ENCODE peak calls at places on chromosomes 13 and 19, in eight cellular contexts. E, F, V, S, R, Z, C and Y are unnamed samples.

GRCh38 chr13:62320129-62320724 is 904.6 kb upstream of the PCDH20 start:
- DNase-seq in E (no peak), F (peak; percentile 7), V (no peak), S (no peak), R (peak; percentile 20), Z (no peak), C (peak; percentile 76), Y (peak; percentile 25)

GRCh38 chr19:47719047-47719885 is 6.0 kb downstream of the EHD2 start:
- DNase-seq in E (no peak), F (peak; percentile 100), V (peak; percentile 96), S (peak; percentile 93), R (peak; percentile 100), Z (no peak), C (peak; percentile 96), Y (peak; percentile 99)

GRCh38 chr13:50831510-50831909 is 12.0 kb downstream of the DLEU7 start:
- DNase-seq in E (no peak), F (no peak), V (no peak), S (no peak), R (no peak), Z (no peak), C (no peak), Y (no peak)

GRCh38 chr13:105530468-105530867 is 1005.0 kb downstream of the EFNB2 start:
- DNase-seq in E (no peak), F (no peak), V (no peak), S (no peak), R (no peak), Z (no peak), C (no peak), Y (no peak)

GRCh38 chr19:4523306-4524110 is 5.2 kb upstream of the PLIN4 start:
- DNase-seq in E (peak; percentile 25), F (no peak), V (no peak), S (no peak), R (no peak), Z (no peak), C (peak; percentile 49), Y (no peak)

GRCh38 chr19:35754365-35755139 is 2.3 kb downstream of the HSPB6 start:
- DNase-seq in E (no peak), F (no peak), V (peak; percentile 58), S (no peak), R (no peak), Z (no peak), C (no peak), Y (no peak)

GRCh38 chr19:46426035-46426505 is 2.7 kb downstream of the PNMA8C start:
- DNase-seq in E (no peak), F (no peak), V (no peak), S (no peak), R (no peak), Z (no peak), C (no peak), Y (no peak)

GRCh38 chr13:73984949-73985691 is 149.1 kb downstream of the KLF12 start:
- DNase-seq in E (peak; percentile 77), F (no peak), V (no peak), S (no peak), R (no peak), Z (peak; percentile 67), C (peak; percentile 36), Y (no peak)

GRCh38 chr19:1113278-1113985 is 9.6 kb downstream of the GPX4 start:
- DNase-seq in E (peak; percentile 79), F (peak; percentile 92), V (peak; percentile 98), S (peak; percentile 98), R (peak; percentile 93), Z (peak; percentile 68), C (peak; percentile 95), Y (peak; percentile 83)

GRCh38 chr13:75425216-75426009 is 56.6 kb downstream of the TBC1D4 start:
- DNase-seq in E (no peak), F (no peak), V (no peak), S (no peak), R (no peak), Z (no peak), C (no peak), Y (no peak)

GRCh38 chr13:77990973-77991372 is 72.3 kb upstream of the EDNRB start:
- DNase-seq in E (no peak), F (no peak), V (no peak), S (no peak), R (no peak), Z (no peak), C (no peak), Y (no peak)

GRCh38 chr19:49691243-49692101 is 556 bp downstream of the CPT1C start:
- DNase-seq in E (peak; percentile 27), F (peak; percentile 49), V (peak; percentile 70), S (no peak), R (peak; percentile 71), Z (no peak), C (peak; percentile 75), Y (no peak)

GRCh38 chr19:46372901-46373572 is 26.1 kb downstream of the PPP5C start:
- DNase-seq in E (no peak), F (no peak), V (no peak), S (peak; percentile 65), R (peak; percentile 35), Z (no peak), C (peak; percentile 66), Y (no peak)

GRCh38 chr19:48770223-48770622 is 14.9 kb downstream of the FGF21 start:
- DNase-seq in E (no peak), F (peak; percentile 76), V (no peak), S (no peak), R (no peak), Z (no peak), C (peak; percentile 60), Y (no peak)

GRCh38 chr19:15293751-15294505 is 38.4 kb downstream of the BRD4 start:
- DNase-seq in E (no peak), F (no peak), V (no peak), S (no peak), R (no peak), Z (no peak), C (peak; percentile 78), Y (no peak)

GRCh38 chr19:36488118-36488815 is 1.1 kb downstream of the ZNF566 start:
- DNase-seq in E (no peak), F (peak; percentile 57), V (no peak), S (no peak), R (no peak), Z (no peak), C (no peak), Y (no peak)

GRCh38 chr13:113859311-113860050 is 4.4 kb downstream of the GAS6 start:
- DNase-seq in E (no peak), F (no peak), V (peak; percentile 24), S (peak; percentile 39), R (no peak), Z (no peak), C (no peak), Y (no peak)

GRCh38 chr13:47069133-47069532 is 172.3 kb upstream of the HTR2A start:
- DNase-seq in E (no peak), F (no peak), V (no peak), S (no peak), R (no peak), Z (no peak), C (no peak), Y (no peak)